ENCODE peak calls at places on chromosomes 11 and 22, in four cellular contexts. D is CD8-positive, alpha-beta memory T cell; G is mesenchymal stem cell; K is posterior vena cava. U is an unnamed sample.

GRCh38 chr22:36619797-36620390 is 83.7 kb downstream of the CACNG2 start:
- DNase-seq in K (no peak), D (no peak), G (no peak), U (no peak)

GRCh38 chr11:27300974-27301373 is 62.0 kb downstream of the CCDC34 start:
- DNase-seq in G (no peak), K (no peak), D (no peak), U (no peak)

GRCh38 chr11:74634537-74634936 is 42.2 kb downstream of the POLD3 start:
- DNase-seq in K (no peak), D (no peak), G (peak), U (no peak)

GRCh38 chr11:100961633-100962032 is 168.0 kb downstream of the PGR start:
- DNase-seq in D (no peak), K (no peak), G (peak), U (no peak)

GRCh38 chr11:128244896-128245295 is 342.5 kb downstream of the ETS1 start:
- DNase-seq in D (no peak), G (peak), K (no peak), U (no peak)

GRCh38 chr11:134049303-134049702 is 19.6 kb upstream of the JAM3 start:
- DNase-seq in D (no peak), G (no peak), K (peak), U (no peak)

GRCh38 chr22:45180280-45180679 is 16.6 kb downstream of the NUP50 start:
- DNase-seq in K (no peak), D (no peak), G (no peak), U (no peak)

GRCh38 chr22:26549902-26550497 is 37.7 kb upstream of the TFIP11 start:
- DNase-seq in D (no peak), K (no peak), G (no peak), U (no peak)

GRCh38 chr11:43602670-43603069 is 77.9 kb upstream of the HSD17B12 start:
- DNase-seq in D (no peak), K (no peak), G (no peak), U (no peak)

GRCh38 chr22:43996170-43996980 is 27.7 kb upstream of the PARVB start:
- DNase-seq in K (peak), G (no peak), D (peak), U (peak)